ENCODE peak calls at places on chromosomes 2 and 18, in seven cellular contexts. One of them, this sample, is unnamed.

GRCh38 chr18:10041180-10041579 is 127.4 kb downstream of the VAPA start:
- DNase-seq in IMR-90: peak; percentile 57
- DNase-seq in trophoblast cell: no peak
- DNase-seq in mesendoderm: no peak
- DNase-seq in mesenchymal stem cell: peak; percentile 98
- DNase-seq in H1: no peak
- DNase-seq in neuronal stem cell: no peak
- DNase-seq in this sample: no peak

GRCh38 chr2:175690113-175690716 is 311.9 kb downstream of the LNPK start:
- DNase-seq in IMR-90: peak; percentile 78
- DNase-seq in trophoblast cell: peak; percentile 92
- DNase-seq in mesendoderm: peak; percentile 73
- DNase-seq in mesenchymal stem cell: peak; percentile 68
- DNase-seq in H1: peak; percentile 15
- DNase-seq in neuronal stem cell: peak; percentile 57
- DNase-seq in this sample: no peak

GRCh38 chr2:241966671-241967070 is 97.1 kb downstream of the RTP5 start:
- DNase-seq in IMR-90: no peak
- DNase-seq in trophoblast cell: no peak
- DNase-seq in mesendoderm: no peak
- DNase-seq in mesenchymal stem cell: peak; percentile 20
- DNase-seq in H1: no peak
- DNase-seq in neuronal stem cell: no peak
- DNase-seq in this sample: no peak

GRCh38 chr18:71168576-71169145 is 879.8 kb downstream of the SOCS6 start:
- DNase-seq in IMR-90: no peak
- DNase-seq in trophoblast cell: no peak
- DNase-seq in mesendoderm: no peak
- DNase-seq in mesenchymal stem cell: no peak
- DNase-seq in H1: no peak
- DNase-seq in neuronal stem cell: no peak
- DNase-seq in this sample: no peak

GRCh38 chr2:69493268-69493667 is 56.0 kb upstream of the NFU1 start:
- DNase-seq in IMR-90: no peak
- DNase-seq in trophoblast cell: peak; percentile 7
- DNase-seq in mesendoderm: peak; percentile 22
- DNase-seq in mesenchymal stem cell: no peak
- DNase-seq in H1: no peak
- DNase-seq in neuronal stem cell: no peak
- DNase-seq in this sample: peak; percentile 33

GRCh38 chr2:212052412-212053159 is 486.0 kb downstream of the ERBB4 start:
- DNase-seq in IMR-90: peak; percentile 94
- DNase-seq in trophoblast cell: no peak
- DNase-seq in mesendoderm: no peak
- DNase-seq in mesenchymal stem cell: peak; percentile 95
- DNase-seq in H1: no peak
- DNase-seq in neuronal stem cell: no peak
- DNase-seq in this sample: no peak

GRCh38 chr2:121832992-121833732 is 77.7 kb downstream of the TSN start:
- DNase-seq in IMR-90: no peak
- DNase-seq in trophoblast cell: no peak
- DNase-seq in mesendoderm: no peak
- DNase-seq in mesenchymal stem cell: no peak
- DNase-seq in H1: no peak
- DNase-seq in neuronal stem cell: no peak
- DNase-seq in this sample: no peak

GRCh38 chr2:237861-238260 is 26.0 kb downstream of the SH3YL1 start:
- DNase-seq in IMR-90: no peak
- DNase-seq in trophoblast cell: no peak
- DNase-seq in mesendoderm: no peak
- DNase-seq in mesenchymal stem cell: no peak
- DNase-seq in H1: no peak
- DNase-seq in neuronal stem cell: no peak
- DNase-seq in this sample: no peak

GRCh38 chr2:204019572-204020501 is 83.3 kb downstream of the ICOS start:
- DNase-seq in IMR-90: peak; percentile 25
- DNase-seq in trophoblast cell: peak; percentile 98
- DNase-seq in mesendoderm: no peak
- DNase-seq in mesenchymal stem cell: peak; percentile 14
- DNase-seq in H1: no peak
- DNase-seq in neuronal stem cell: no peak
- DNase-seq in this sample: no peak

GRCh38 chr18:50374753-50375391 is at the start of gene SKA1:
- DNase-seq in IMR-90: peak; percentile 89
- DNase-seq in trophoblast cell: peak; percentile 98
- DNase-seq in mesendoderm: peak; percentile 98
- DNase-seq in mesenchymal stem cell: peak; percentile 92
- DNase-seq in H1: peak; percentile 89
- DNase-seq in neuronal stem cell: peak; percentile 94
- DNase-seq in this sample: peak; percentile 98

GRCh38 chr18:50374170-50374752 is 585 bp upstream of the SKA1 start:
- DNase-seq in IMR-90: no peak
- DNase-seq in trophoblast cell: no peak
- DNase-seq in mesendoderm: peak; percentile 10
- DNase-seq in mesenchymal stem cell: no peak
- DNase-seq in H1: no peak
- DNase-seq in neuronal stem cell: peak; percentile 23
- DNase-seq in this sample: no peak

GRCh38 chr18:50377061-50377798 is 2.4 kb downstream of the SKA1 start:
- DNase-seq in IMR-90: no peak
- DNase-seq in trophoblast cell: peak; percentile 71
- DNase-seq in mesendoderm: no peak
- DNase-seq in mesenchymal stem cell: peak; percentile 34
- DNase-seq in H1: no peak
- DNase-seq in neuronal stem cell: no peak
- DNase-seq in this sample: no peak

GRCh38 chr18:50372743-50373142 is 2.1 kb upstream of the SKA1 start:
- DNase-seq in IMR-90: no peak
- DNase-seq in trophoblast cell: no peak
- DNase-seq in mesendoderm: peak; percentile 53
- DNase-seq in mesenchymal stem cell: no peak
- DNase-seq in H1: no peak
- DNase-seq in neuronal stem cell: no peak
- DNase-seq in this sample: no peak

DNA sequence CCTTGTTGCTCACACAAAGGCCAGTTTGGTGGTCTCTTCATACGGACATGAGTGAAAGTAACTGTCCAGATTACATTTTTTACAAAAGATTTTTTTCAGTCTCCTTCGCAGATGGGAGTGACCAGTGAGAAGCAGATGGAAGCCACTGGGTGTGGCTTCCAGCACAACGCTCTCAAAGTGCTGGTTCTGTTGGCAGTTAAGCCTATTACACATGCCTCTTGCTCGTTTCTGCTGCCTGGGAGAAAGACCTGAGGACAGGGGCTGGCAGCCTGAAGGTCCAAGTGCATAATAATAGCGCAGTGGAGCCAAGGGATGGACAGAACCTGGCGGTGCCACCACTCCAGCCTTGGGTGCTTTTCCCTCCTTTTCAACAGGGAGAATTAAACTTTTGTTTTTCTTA is 1.3 kb upstream of the SKA1 start:
- DNase-seq in IMR-90: no peak
- DNase-seq in trophoblast cell: no peak
- DNase-seq in mesendoderm: peak; percentile 65
- DNase-seq in mesenchymal stem cell: no peak
- DNase-seq in H1: no peak
- DNase-seq in neuronal stem cell: no peak
- DNase-seq in this sample: no peak
- H2BK120ac ChIP-seq in IMR-90: no peak overlapping the region
- H2BK120ac ChIP-seq in trophoblast cell: no peak overlapping the region
- H2BK120ac ChIP-seq in mesendoderm: peak overlapping the region; percentile 95
- H2BK120ac ChIP-seq in mesenchymal stem cell: no peak overlapping the region
- H2BK120ac ChIP-seq in H1: no peak overlapping the region
- H2BK120ac ChIP-seq in neuronal stem cell: no peak overlapping the region
- H2BK120ac ChIP-seq in this sample: peak overlapping the region; percentile 19

GRCh38 chr2:80651435-80651834 is 346.9 kb upstream of the LRRTM1 start:
- DNase-seq in IMR-90: no peak
- DNase-seq in trophoblast cell: no peak
- DNase-seq in mesendoderm: no peak
- DNase-seq in mesenchymal stem cell: no peak
- DNase-seq in H1: no peak
- DNase-seq in neuronal stem cell: no peak
- DNase-seq in this sample: no peak

DNA sequence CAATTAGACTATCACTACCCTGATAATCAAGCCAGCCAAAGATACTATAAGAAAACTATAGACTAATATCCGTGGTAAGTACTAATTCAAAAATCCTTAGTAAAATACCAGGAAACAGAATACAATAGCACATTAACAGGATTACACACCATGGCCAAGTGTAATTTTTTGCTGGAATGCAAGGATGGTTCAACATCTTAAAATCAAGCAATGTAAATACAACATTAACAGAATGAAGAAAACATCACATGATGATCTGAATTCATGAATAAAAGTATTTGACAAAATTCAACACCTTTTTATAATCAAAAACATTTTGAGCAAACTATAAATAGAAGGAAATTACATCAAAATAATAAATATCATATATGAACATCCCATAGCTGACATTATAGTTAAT is 350.7 kb upstream of the LRRTM1 start:
- DNase-seq in IMR-90: no peak
- DNase-seq in trophoblast cell: no peak
- DNase-seq in mesendoderm: no peak
- DNase-seq in mesenchymal stem cell: no peak
- DNase-seq in H1: no peak
- DNase-seq in neuronal stem cell: no peak
- DNase-seq in this sample: no peak
- H2BK120ac ChIP-seq in IMR-90: no peak overlapping the region
- H2BK120ac ChIP-seq in trophoblast cell: no peak overlapping the region
- H2BK120ac ChIP-seq in mesendoderm: no peak overlapping the region
- H2BK120ac ChIP-seq in mesenchymal stem cell: no peak overlapping the region
- H2BK120ac ChIP-seq in H1: no peak overlapping the region
- H2BK120ac ChIP-seq in neuronal stem cell: no peak overlapping the region
- H2BK120ac ChIP-seq in this sample: no peak overlapping the region

GRCh38 chr18:12858961-12859360 is 25.1 kb downstream of the PTPN2 start:
- DNase-seq in IMR-90: no peak
- DNase-seq in trophoblast cell: no peak
- DNase-seq in mesendoderm: no peak
- DNase-seq in mesenchymal stem cell: no peak
- DNase-seq in H1: no peak
- DNase-seq in neuronal stem cell: no peak
- DNase-seq in this sample: no peak
- H2BK120ac ChIP-seq in IMR-90: no peak overlapping the region
- H2BK120ac ChIP-seq in trophoblast cell: no peak overlapping the region
- H2BK120ac ChIP-seq in mesendoderm: no peak overlapping the region
- H2BK120ac ChIP-seq in mesenchymal stem cell: no peak overlapping the region
- H2BK120ac ChIP-seq in H1: no peak overlapping the region
- H2BK120ac ChIP-seq in neuronal stem cell: no peak overlapping the region
- H2BK120ac ChIP-seq in this sample: no peak overlapping the region

GRCh38 chr2:107534926-107535325 is 291.8 kb upstream of the RGPD4 start:
- DNase-seq in IMR-90: no peak
- DNase-seq in trophoblast cell: no peak
- DNase-seq in mesendoderm: no peak
- DNase-seq in mesenchymal stem cell: no peak
- DNase-seq in H1: no peak
- DNase-seq in neuronal stem cell: no peak
- DNase-seq in this sample: no peak

GRCh38 chr2:107525420-107525819 is 301.3 kb upstream of the RGPD4 start:
- DNase-seq in IMR-90: peak; percentile 18
- DNase-seq in trophoblast cell: no peak
- DNase-seq in mesendoderm: no peak
- DNase-seq in mesenchymal stem cell: no peak
- DNase-seq in H1: no peak
- DNase-seq in neuronal stem cell: no peak
- DNase-seq in this sample: no peak

GRCh38 chr2:107529146-107529545 is 297.5 kb upstream of the RGPD4 start:
- DNase-seq in IMR-90: no peak
- DNase-seq in trophoblast cell: no peak
- DNase-seq in mesendoderm: peak; percentile 17
- DNase-seq in mesenchymal stem cell: no peak
- DNase-seq in H1: no peak
- DNase-seq in neuronal stem cell: no peak
- DNase-seq in this sample: no peak
- H2BK120ac ChIP-seq in IMR-90: no peak overlapping the region
- H2BK120ac ChIP-seq in trophoblast cell: no peak overlapping the region
- H2BK120ac ChIP-seq in mesendoderm: no peak overlapping the region
- H2BK120ac ChIP-seq in mesenchymal stem cell: no peak overlapping the region
- H2BK120ac ChIP-seq in H1: no peak overlapping the region
- H2BK120ac ChIP-seq in neuronal stem cell: no peak overlapping the region
- H2BK120ac ChIP-seq in this sample: no peak overlapping the region

GRCh38 chr2:150495993-150496627 is 8.6 kb upstream of the RND3 start:
- DNase-seq in IMR-90: peak; percentile 99
- DNase-seq in trophoblast cell: peak; percentile 91
- DNase-seq in mesendoderm: no peak
- DNase-seq in mesenchymal stem cell: peak; percentile 94
- DNase-seq in H1: no peak
- DNase-seq in neuronal stem cell: no peak
- DNase-seq in this sample: no peak
- H2BK120ac ChIP-seq in IMR-90: peak overlapping the region; percentile 94
- H2BK120ac ChIP-seq in trophoblast cell: peak overlapping the region; percentile 10
- H2BK120ac ChIP-seq in mesendoderm: no peak overlapping the region
- H2BK120ac ChIP-seq in mesenchymal stem cell: peak overlapping the region; percentile 19
- H2BK120ac ChIP-seq in H1: no peak overlapping the region
- H2BK120ac ChIP-seq in neuronal stem cell: no peak overlapping the region
- H2BK120ac ChIP-seq in this sample: no peak overlapping the region

DNA sequence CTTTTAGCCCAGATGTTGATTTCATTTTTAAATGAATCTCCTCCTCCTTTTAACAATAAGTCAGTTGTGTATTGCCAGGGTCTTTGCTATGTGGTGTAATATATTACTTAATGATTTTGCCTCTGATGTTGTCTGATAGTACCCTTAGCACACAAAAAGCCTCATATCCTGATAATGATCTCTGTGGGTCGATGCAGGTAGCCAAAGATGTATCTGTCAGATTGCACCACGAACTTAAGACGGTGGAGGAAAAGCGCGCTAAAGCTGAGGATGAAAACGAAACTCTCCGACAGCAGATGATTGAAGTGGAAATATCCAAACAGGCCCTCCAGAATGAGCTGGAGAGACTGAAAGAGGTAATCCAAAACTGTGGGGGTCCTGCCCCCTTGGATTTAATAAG is 14.8 kb downstream of the MTCL1 start:
- DNase-seq in IMR-90: no peak
- DNase-seq in trophoblast cell: peak; percentile 84
- DNase-seq in mesendoderm: no peak
- DNase-seq in mesenchymal stem cell: no peak
- DNase-seq in H1: no peak
- DNase-seq in neuronal stem cell: no peak
- DNase-seq in this sample: no peak
- H2BK120ac ChIP-seq in IMR-90: no peak overlapping the region
- H2BK120ac ChIP-seq in trophoblast cell: no peak overlapping the region
- H2BK120ac ChIP-seq in mesendoderm: no peak overlapping the region
- H2BK120ac ChIP-seq in mesenchymal stem cell: no peak overlapping the region
- H2BK120ac ChIP-seq in H1: no peak overlapping the region
- H2BK120ac ChIP-seq in neuronal stem cell: no peak overlapping the region
- H2BK120ac ChIP-seq in this sample: no peak overlapping the region

GRCh38 chr2:170014769-170015168 is 163.2 kb upstream of the MYO3B start:
- DNase-seq in IMR-90: no peak
- DNase-seq in trophoblast cell: no peak
- DNase-seq in mesendoderm: no peak
- DNase-seq in mesenchymal stem cell: no peak
- DNase-seq in H1: no peak
- DNase-seq in neuronal stem cell: no peak
- DNase-seq in this sample: no peak
- H2BK120ac ChIP-seq in IMR-90: no peak overlapping the region
- H2BK120ac ChIP-seq in trophoblast cell: no peak overlapping the region
- H2BK120ac ChIP-seq in mesendoderm: no peak overlapping the region
- H2BK120ac ChIP-seq in mesenchymal stem cell: no peak overlapping the region
- H2BK120ac ChIP-seq in H1: no peak overlapping the region
- H2BK120ac ChIP-seq in neuronal stem cell: no peak overlapping the region
- H2BK120ac ChIP-seq in this sample: no peak overlapping the region

This sample was measured in H9.